ENCODE peak calls at places on chromosomes 16 and 17, in four cellular contexts. One of them, this sample, is unnamed.

GRCh38 chr16:9978160-9978725 is 204.0 kb downstream of the GRIN2A start:
- DNase-seq in dorsolateral prefrontal cortex: no peak
- DNase-seq in heart right ventricle: no peak
- DNase-seq in heart left ventricle: no peak
- DNase-seq in this sample: no peak

GRCh38 chr17:41800601-41801373 is 11.0 kb downstream of the P3H4 start:
- DNase-seq in dorsolateral prefrontal cortex: no peak
- DNase-seq in heart right ventricle: no peak
- DNase-seq in heart left ventricle: no peak
- DNase-seq in this sample: no peak

GRCh38 chr17:58344047-58344790 is 7.8 kb downstream of the SUPT4H1 start:
- DNase-seq in dorsolateral prefrontal cortex: no peak
- DNase-seq in heart right ventricle: no peak
- DNase-seq in heart left ventricle: no peak
- DNase-seq in this sample: no peak

GRCh38 chr17:15261063-15261817 is 3.9 kb downstream of the PMP22 start:
- DNase-seq in dorsolateral prefrontal cortex: peak
- DNase-seq in heart right ventricle: peak
- DNase-seq in heart left ventricle: peak
- DNase-seq in this sample: no peak

GRCh38 chr17:6124856-6125255 is 54.7 kb downstream of the WSCD1 start:
- DNase-seq in dorsolateral prefrontal cortex: no peak
- DNase-seq in heart right ventricle: no peak
- DNase-seq in heart left ventricle: no peak
- DNase-seq in this sample: no peak

GRCh38 chr17:82839617-82840292 is at the start of gene ZNF750:
- DNase-seq in dorsolateral prefrontal cortex: no peak
- DNase-seq in heart right ventricle: no peak
- DNase-seq in heart left ventricle: no peak
- DNase-seq in this sample: no peak

GRCh38 chr17:66221343-66221742 is 7.9 kb downstream of the APOH start:
- DNase-seq in dorsolateral prefrontal cortex: no peak
- DNase-seq in heart right ventricle: no peak
- DNase-seq in heart left ventricle: no peak
- DNase-seq in this sample: no peak

GRCh38 chr17:78985395-78985794 is 5.7 kb upstream of the LGALS3BP start:
- DNase-seq in dorsolateral prefrontal cortex: no peak
- DNase-seq in heart right ventricle: no peak
- DNase-seq in heart left ventricle: no peak
- DNase-seq in this sample: no peak

GRCh38 chr16:50146479-50147435 is 6.3 kb upstream of the TENT4B start:
- DNase-seq in dorsolateral prefrontal cortex: no peak
- DNase-seq in heart right ventricle: no peak
- DNase-seq in heart left ventricle: no peak
- DNase-seq in this sample: no peak

GRCh38 chr17:80833952-80834895 is 157.4 kb upstream of the CHMP6 start:
- DNase-seq in dorsolateral prefrontal cortex: peak
- DNase-seq in heart right ventricle: peak
- DNase-seq in heart left ventricle: peak
- DNase-seq in this sample: no peak

GRCh38 chr16:87254271-87254670 is 62.9 kb downstream of the C16orf95 start:
- DNase-seq in dorsolateral prefrontal cortex: no peak
- DNase-seq in heart right ventricle: no peak
- DNase-seq in heart left ventricle: no peak
- DNase-seq in this sample: no peak

GRCh38 chr17:50562266-50563094 is 2.0 kb downstream of the CACNA1G start:
- DNase-seq in dorsolateral prefrontal cortex: no peak
- DNase-seq in heart right ventricle: no peak
- DNase-seq in heart left ventricle: no peak
- DNase-seq in this sample: no peak

GRCh38 chr17:81384929-81385319 is 10.3 kb upstream of the BAHCC1 start:
- DNase-seq in dorsolateral prefrontal cortex: no peak
- DNase-seq in heart right ventricle: no peak
- DNase-seq in heart left ventricle: no peak
- DNase-seq in this sample: no peak

DNA sequence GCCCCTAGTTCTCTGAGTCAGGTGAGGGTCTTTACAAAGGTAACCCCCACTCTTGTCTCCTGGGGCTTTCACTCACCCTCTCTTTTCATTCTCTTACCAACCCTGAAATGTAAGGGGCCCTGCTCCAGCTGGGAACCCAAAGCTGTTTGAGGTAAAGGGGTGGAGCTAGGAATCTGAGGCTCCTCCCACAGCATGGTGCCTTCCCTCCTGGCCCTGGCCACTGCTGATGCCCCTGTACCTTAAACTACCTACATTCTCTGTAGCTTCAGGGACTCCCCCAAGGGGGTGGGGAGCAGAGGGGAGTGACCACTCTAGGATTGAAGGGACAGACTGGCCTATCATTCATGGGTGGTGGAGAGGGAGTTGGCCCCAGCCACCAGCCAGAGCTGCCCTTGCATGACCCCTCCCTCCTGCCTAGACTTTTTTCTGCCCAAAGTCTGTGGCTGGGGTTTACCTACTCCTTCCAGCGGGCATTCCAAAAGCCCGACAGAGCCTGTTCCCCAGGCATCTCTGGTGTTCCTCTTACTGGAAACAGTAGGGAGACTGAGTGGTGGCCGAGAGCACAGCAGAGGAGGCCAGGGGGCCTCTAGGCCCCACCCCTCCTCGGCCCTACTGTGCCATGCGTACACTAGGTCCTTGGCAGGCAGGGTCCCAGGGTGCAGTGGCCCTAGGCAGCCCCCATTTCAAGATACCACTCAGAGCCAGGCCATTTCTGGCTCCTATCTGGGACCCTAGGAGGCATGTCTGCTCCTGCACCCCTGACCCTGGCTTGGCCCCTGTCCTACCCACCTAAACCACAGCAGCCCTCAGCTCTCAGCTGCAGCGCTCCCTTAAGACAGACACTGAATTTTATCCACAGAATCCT is 9.5 kb downstream of the DOK4 start:
- DNase-seq in dorsolateral prefrontal cortex: no peak
- DNase-seq in heart right ventricle: no peak
- DNase-seq in heart left ventricle: no peak
- DNase-seq in this sample: no peak
- H3K27ac ChIP-seq in dorsolateral prefrontal cortex: no peak
- H3K27ac ChIP-seq in heart right ventricle: peak
- H3K27ac ChIP-seq in heart left ventricle: no peak
- H3K27ac ChIP-seq in this sample: no peak

GRCh38 chr16:55370762-55371482 is 46.9 kb downstream of the IRX6 start:
- DNase-seq in dorsolateral prefrontal cortex: peak
- DNase-seq in heart right ventricle: peak
- DNase-seq in heart left ventricle: peak
- DNase-seq in this sample: no peak
- TF ChIP-seq CTCF in dorsolateral prefrontal cortex: no peak
- TF ChIP-seq CTCF in heart right ventricle: peak
- TF ChIP-seq CTCF in heart left ventricle: peak
- TF ChIP-seq CTCF in this sample: no peak

GRCh38 chr17:27898096-27898495 is 4.9 kb upstream of the LYRM9 start:
- DNase-seq in dorsolateral prefrontal cortex: no peak
- DNase-seq in heart right ventricle: no peak
- DNase-seq in heart left ventricle: no peak
- DNase-seq in this sample: no peak
- H3K27ac ChIP-seq in dorsolateral prefrontal cortex: peak
- H3K27ac ChIP-seq in heart right ventricle: no peak
- H3K27ac ChIP-seq in heart left ventricle: no peak
- H3K27ac ChIP-seq in this sample: no peak

GRCh38 chr16:13781579-13782338 is 138.2 kb upstream of the ERCC4 start:
- DNase-seq in dorsolateral prefrontal cortex: no peak
- DNase-seq in heart right ventricle: peak
- DNase-seq in heart left ventricle: no peak
- DNase-seq in this sample: no peak

GRCh38 chr16:13780841-13781553 is 139.0 kb upstream of the ERCC4 start:
- DNase-seq in dorsolateral prefrontal cortex: no peak
- DNase-seq in heart right ventricle: no peak
- DNase-seq in heart left ventricle: no peak
- DNase-seq in this sample: no peak

GRCh38 chr16:13780406-13780805 is 139.5 kb upstream of the ERCC4 start:
- DNase-seq in dorsolateral prefrontal cortex: no peak
- DNase-seq in heart right ventricle: no peak
- DNase-seq in heart left ventricle: no peak
- DNase-seq in this sample: no peak

DNA sequence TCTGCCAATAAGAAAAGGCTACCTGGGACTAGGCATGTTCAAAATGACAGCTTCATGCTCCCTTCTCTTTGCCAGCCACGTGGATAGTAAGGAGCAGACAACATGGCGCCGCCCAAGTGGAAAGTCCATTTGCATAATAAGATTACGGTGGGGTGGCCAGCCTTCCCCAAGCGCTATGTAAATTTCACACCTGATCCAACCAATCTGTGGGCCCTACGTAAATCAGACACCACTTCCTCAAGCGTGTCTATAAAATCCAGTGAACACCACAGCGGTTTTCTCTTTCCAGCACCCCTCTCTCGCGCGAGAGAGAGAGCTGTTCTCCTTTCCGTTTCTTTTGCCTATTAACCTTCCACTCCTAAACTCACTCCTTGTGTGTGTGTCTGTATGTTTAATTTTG is 140.3 kb upstream of the ERCC4 start:
- DNase-seq in dorsolateral prefrontal cortex: no peak
- DNase-seq in heart right ventricle: no peak
- DNase-seq in heart left ventricle: no peak
- DNase-seq in this sample: no peak
- TF ChIP-seq CTCF in dorsolateral prefrontal cortex: no peak
- TF ChIP-seq CTCF in heart right ventricle: no peak
- TF ChIP-seq CTCF in heart left ventricle: no peak
- TF ChIP-seq CTCF in this sample: no peak

DNA sequence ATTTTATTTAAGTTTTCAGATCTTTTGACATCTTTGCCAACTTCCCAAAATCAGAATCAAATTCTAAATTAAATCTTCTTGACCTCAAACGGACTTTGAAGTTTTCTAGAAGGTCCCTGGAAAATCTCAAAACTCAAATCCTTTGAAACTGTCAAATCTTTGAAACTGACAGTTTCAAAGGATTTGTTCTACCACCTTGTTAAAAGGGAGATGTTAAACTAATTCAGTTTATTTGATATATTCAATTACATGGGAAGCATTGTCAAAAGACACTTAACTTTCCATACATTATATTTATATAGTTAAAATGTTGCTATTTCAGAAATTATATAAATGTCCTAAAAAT is 3.4 kb upstream of the DPEP1 start:
- DNase-seq in dorsolateral prefrontal cortex: no peak
- DNase-seq in heart right ventricle: no peak
- DNase-seq in heart left ventricle: no peak
- DNase-seq in this sample: no peak
- H3K27ac ChIP-seq in dorsolateral prefrontal cortex: no peak
- H3K27ac ChIP-seq in heart right ventricle: no peak
- H3K27ac ChIP-seq in heart left ventricle: no peak
- H3K27ac ChIP-seq in this sample: no peak